ENCODE peak calls at places on chromosomes 11 and 22, in eight cellular contexts. P is NCI-H1105 treated with DMSO at 0.1 percent for 48 hours, V is EH, O is nephron progenitor cell, B is esophagus muscularis mucosa, J is anterior cingulate cortex, R is H9, M is right lobe of liver. H is an unnamed sample.

GRCh38 chr11:47916361-47916841 is 64.0 kb upstream of the PTPRJ start:
- DNase-seq in P (no peak), V (no peak), O (no peak), B (no peak), J (no peak), R (no peak), M (no peak), H (no peak)

GRCh38 chr22:44382461-44383038 is 69.8 kb upstream of the SHISAL1 start:
- DNase-seq in P (no peak), V (no peak), O (peak; percentile 34), B (no peak), J (no peak), R (no peak), M (peak; percentile 23), H (peak; percentile 39)

GRCh38 chr11:64787526-64788320 is 9.4 kb upstream of the SF1 start:
- DNase-seq in P (no peak), V (peak; percentile 49), O (peak; percentile 76), B (peak; percentile 91), J (no peak), R (peak; percentile 76), M (peak; percentile 71), H (peak; percentile 78)

GRCh38 chr11:70948416-70948815 is 304.0 kb downstream of the SHANK2 start:
- DNase-seq in P (no peak), V (no peak), O (no peak), B (no peak), J (no peak), R (no peak), M (no peak), H (no peak)

GRCh38 chr11:35138949-35139881 is at the start of gene CD44:
- DNase-seq in P (peak; percentile 27), V (peak; percentile 85), O (peak; percentile 42), B (peak; percentile 96), J (peak; percentile 64), R (peak; percentile 66), M (peak; percentile 61), H (peak; percentile 85)

GRCh38 chr11:77082838-77083552 is 16.2 kb downstream of the CAPN5 start:
- DNase-seq in P (no peak), V (peak; percentile 73), O (no peak), B (no peak), J (no peak), R (no peak), M (no peak), H (peak; percentile 56)

GRCh38 chr11:31822604-31823371 is 11.7 kb upstream of the PAX6 start:
- DNase-seq in P (no peak), V (no peak), O (no peak), B (peak; percentile 77), J (no peak), R (peak; percentile 50), M (no peak), H (no peak)

GRCh38 chr22:45120931-45121330 is 42.8 kb upstream of the NUP50 start:
- DNase-seq in P (peak; percentile 17), V (no peak), O (no peak), B (no peak), J (no peak), R (no peak), M (no peak), H (no peak)

GRCh38 chr11:93983542-93984204 is 37.5 kb upstream of the HEPHL1 start:
- DNase-seq in P (no peak), V (no peak), O (no peak), B (no peak), J (no peak), R (no peak), M (no peak), H (no peak)

GRCh38 chr11:11279956-11280689 is 72.9 kb downstream of the CSNK2A3 start:
- DNase-seq in P (no peak), V (no peak), O (no peak), B (no peak), J (no peak), R (peak; percentile 53), M (no peak), H (no peak)

GRCh38 chr11:132715041-132715440 is 817.3 kb downstream of the OPCML start:
- DNase-seq in P (no peak), V (peak; percentile 64), O (no peak), B (no peak), J (no peak), R (no peak), M (no peak), H (no peak)